ENCODE peak calls at places on chromosomes 6 and 20, in seven cellular contexts. T, U, N, L, J, O and A are unnamed samples.

GRCh38 chr20:1676650-1677049 is 19.1 kb upstream of the SIRPG start:
- DNase-seq in N (no peak), T (no peak), L (no peak), U (no peak), O (no peak), J (no peak), A (no peak)

GRCh38 chr20:34022154-34022842 is 28.6 kb downstream of the RALY start:
- DNase-seq in O (no peak), U (peak; percentile 42), J (peak; percentile 63), T (peak; percentile 72), N (peak; percentile 10), L (peak; percentile 66), A (peak; percentile 53)

GRCh38 chr20:40323411-40323810 is 365.6 kb downstream of the MAFB start:
- DNase-seq in J (no peak), L (no peak), U (no peak), O (no peak), N (no peak), T (no peak), A (no peak)

GRCh38 chr6:113326781-113327180 is 530.4 kb upstream of the MARCKS start:
- DNase-seq in U (no peak), L (no peak), O (no peak), N (no peak), T (no peak), J (no peak), A (no peak)

GRCh38 chr20:59581983-59582679 is 22.2 kb upstream of the PHACTR3 start:
- DNase-seq in N (no peak), O (no peak), L (no peak), U (no peak), T (no peak), J (no peak), A (no peak)

GRCh38 chr6:29530671-29531310 is 28.7 kb downstream of the UBD start:
- DNase-seq in U (no peak), T (no peak), J (no peak), N (no peak), O (peak; percentile 27), L (no peak), A (no peak)

GRCh38 chr6:86193821-86194220 is 551.1 kb upstream of the SYNCRIP start:
- DNase-seq in J (no peak), O (no peak), T (no peak), U (no peak), L (no peak), N (no peak), A (no peak)

GRCh38 chr6:169968541-169969270 is 217.3 kb downstream of the ERMARD start:
- DNase-seq in J (no peak), O (no peak), T (no peak), N (no peak), L (peak; percentile 7), U (no peak), A (peak; percentile 21)

DNA sequence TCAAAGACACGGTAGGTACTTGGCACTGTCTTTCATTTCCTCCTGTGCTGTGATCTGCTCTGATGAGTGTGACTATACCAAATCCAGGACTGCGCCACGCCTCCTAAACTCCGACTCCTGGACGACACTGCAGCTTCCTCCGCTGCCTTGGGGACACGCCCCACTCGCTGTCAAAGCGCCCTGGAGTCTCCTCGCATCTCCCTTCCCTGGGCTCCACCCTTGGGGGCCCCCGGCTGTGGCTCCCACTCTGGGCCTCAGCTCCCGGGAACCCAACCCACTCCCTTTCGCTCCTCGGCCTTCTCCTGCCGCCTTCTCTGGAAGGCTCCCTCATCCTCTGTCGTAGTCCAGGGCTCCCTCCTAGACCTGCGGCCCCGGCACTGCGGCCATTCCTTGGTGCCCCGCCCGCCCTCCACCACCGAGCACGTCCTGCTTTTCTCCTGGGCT is 61.2 kb downstream of the RSPH3 start:
- DNase-seq in U (peak; percentile 72), L (no peak), J (no peak), O (no peak), T (no peak), N (peak; percentile 24), A (no peak)
- TF ChIP-seq JUND in U (no peak), L (no peak), J (no peak), O (no peak), T (no peak), N (no peak), A (no peak)

GRCh38 chr6:25503686-25504085 is 148.3 kb upstream of the SCGN start:
- DNase-seq in U (no peak), N (no peak), L (no peak), O (no peak), J (no peak), T (no peak), A (no peak)
- TF ChIP-seq JUND in U (no peak), N (no peak), L (no peak), O (no peak), J (no peak), T (no peak), A (no peak)

GRCh38 chr6:155693573-155694428 is 238.2 kb upstream of the NOX3 start:
- DNase-seq in O (no peak), J (no peak), U (no peak), N (no peak), T (no peak), L (no peak), A (no peak)
- TF ChIP-seq JUND in O (no peak), J (no peak), U (no peak), N (no peak), T (no peak), L (no peak), A (no peak)

DNA sequence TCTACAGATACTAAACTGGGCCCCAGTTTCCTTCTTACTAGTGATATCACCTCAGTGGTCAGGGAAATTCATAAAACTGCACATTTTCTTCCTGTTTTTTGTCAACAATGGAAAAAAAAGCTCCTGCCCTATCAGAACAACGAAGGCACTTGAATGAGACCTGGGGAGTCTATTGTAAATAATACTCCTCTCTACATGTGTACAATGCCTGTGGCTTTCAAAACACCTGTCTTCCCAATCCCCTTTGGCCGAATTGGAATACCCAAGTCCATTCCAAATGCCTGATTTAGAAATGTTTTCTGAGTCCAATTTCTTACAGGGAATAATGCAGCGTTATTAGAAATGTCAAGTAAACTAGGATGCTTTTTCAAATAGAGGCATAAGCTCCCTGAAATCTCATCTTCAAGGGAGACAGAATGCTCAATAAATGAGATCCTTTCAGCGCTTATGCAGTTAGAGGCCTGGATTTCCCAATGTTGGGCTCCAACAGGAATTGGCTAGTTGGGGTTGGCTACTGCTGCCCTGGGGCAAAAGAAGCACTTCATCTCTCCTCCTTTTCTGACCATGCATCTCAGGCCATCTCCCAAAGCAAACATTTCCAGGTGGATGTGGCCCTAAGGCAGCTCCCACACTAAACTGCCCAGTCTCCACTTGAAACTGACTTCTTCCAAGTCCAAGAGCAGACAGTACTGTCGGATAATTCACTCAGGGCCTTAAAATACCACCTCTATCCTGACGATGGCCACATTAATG is 143.2 kb downstream of the NFATC2 start:
- DNase-seq in T (no peak), U (no peak), O (no peak), N (no peak), L (no peak), J (no peak), A (peak; percentile 21)
- TF ChIP-seq JUND in T (no peak), U (no peak), O (no peak), N (no peak), L (no peak), J (no peak), A (no peak)

GRCh38 chr20:47669157-47669425 is 116.2 kb downstream of the SULF2 start:
- DNase-seq in O (no peak), N (no peak), J (no peak), T (no peak), U (no peak), L (no peak), A (no peak)

GRCh38 chr20:47668313-47669156 is 116.7 kb downstream of the SULF2 start:
- DNase-seq in T (no peak), O (no peak), L (no peak), U (no peak), N (no peak), J (no peak), A (no peak)

GRCh38 chr20:47669489-47669888 is 115.8 kb downstream of the SULF2 start:
- DNase-seq in T (no peak), L (no peak), U (no peak), N (no peak), O (no peak), J (no peak), A (no peak)

GRCh38 chr20:47670913-47671312 is 114.4 kb downstream of the SULF2 start:
- DNase-seq in L (no peak), T (no peak), U (no peak), O (no peak), N (no peak), J (no peak), A (no peak)

GRCh38 chr20:47669927-47670890 is 115.1 kb downstream of the SULF2 start:
- DNase-seq in T (no peak), J (no peak), U (no peak), N (no peak), L (no peak), O (no peak), A (no peak)
- TF ChIP-seq JUND in T (no peak), J (no peak), U (no peak), N (no peak), L (no peak), O (no peak), A (no peak)

GRCh38 chr20:46151936-46152335 is 33.8 kb downstream of the CD40 start:
- DNase-seq in T (peak; percentile 45), J (no peak), L (peak; percentile 67), O (peak; percentile 82), N (no peak), U (peak; percentile 30), A (peak; percentile 25)
- TF ChIP-seq JUND in T (no peak), J (no peak), L (no peak), O (no peak), N (no peak), U (no peak), A (no peak)

DNA sequence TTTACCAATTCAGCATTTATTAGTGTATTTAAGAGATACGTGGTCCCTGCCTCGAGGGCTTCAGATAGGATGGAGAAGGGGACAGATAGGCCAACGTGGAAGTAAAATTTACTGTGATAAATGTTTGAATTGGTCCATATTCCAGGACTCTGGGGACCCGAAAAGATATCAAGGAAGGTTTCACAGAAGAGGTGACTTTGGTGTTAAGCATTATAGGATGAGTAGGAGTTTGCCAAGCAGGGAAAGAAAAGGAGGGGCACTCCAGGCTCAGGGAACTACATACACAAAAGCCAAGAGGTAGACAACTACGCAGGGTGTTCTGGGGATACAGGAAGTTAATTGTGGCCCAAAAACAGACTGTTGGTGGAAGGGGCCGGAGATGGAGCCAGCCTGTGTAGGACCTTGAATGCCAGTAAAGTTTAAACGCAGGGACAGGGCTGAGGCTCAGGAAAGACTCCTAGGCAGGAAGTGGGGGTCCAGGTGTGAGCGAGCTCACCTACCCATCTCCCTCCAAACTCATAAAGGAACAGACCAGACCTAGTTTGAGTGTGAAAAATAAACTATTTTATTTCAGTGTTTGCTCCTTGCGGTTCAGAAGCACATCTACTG is 37.0 kb downstream of the TGM2 start:
- DNase-seq in O (no peak), J (no peak), U (no peak), T (no peak), L (no peak), N (no peak), A (no peak)
- TF ChIP-seq JUND in O (no peak), J (no peak), U (no peak), T (no peak), L (no peak), N (no peak), A (no peak)

GRCh38 chr6:88368071-88368787 is 202.1 kb upstream of the CNR1 start:
- DNase-seq in L (no peak), N (no peak), U (no peak), O (no peak), J (no peak), T (no peak), A (no peak)
- TF ChIP-seq JUND in L (peak; percentile 52), N (no peak), U (no peak), O (no peak), J (no peak), T (no peak), A (no peak)